ENCODE peak calls at places on chromosomes 3 and 15, in five cellular contexts. One of them, this sample, is unnamed.

GRCh38 chr15:62462268-62462667 is 297.2 kb upstream of the C2CD4B start:
- DNase-seq in stimulated activated CD8-positive, alpha-beta memory T cell treated with anti-CD3 and anti-CD28 coated beads, Interleukin-12 subunit alpha, Interleukin-12 subunit beta, amount 100 ng/mL, for 1 hour: no peak
- DNase-seq in effector CD4-positive, alpha-beta T cell: no peak
- DNase-seq in NT2/D1: no peak
- DNase-seq in left cardiac atrium: no peak
- DNase-seq in this sample: no peak

GRCh38 chr3:101279162-101279561 is 41.2 kb downstream of the IMPG2 start:
- DNase-seq in stimulated activated CD8-positive, alpha-beta memory T cell treated with anti-CD3 and anti-CD28 coated beads, Interleukin-12 subunit alpha, Interleukin-12 subunit beta, amount 100 ng/mL, for 1 hour: no peak
- DNase-seq in effector CD4-positive, alpha-beta T cell: no peak
- DNase-seq in NT2/D1: no peak
- DNase-seq in left cardiac atrium: no peak
- DNase-seq in this sample: no peak

GRCh38 chr3:42688016-42688415 is 2.7 kb downstream of the KLHL40 start:
- DNase-seq in stimulated activated CD8-positive, alpha-beta memory T cell treated with anti-CD3 and anti-CD28 coated beads, Interleukin-12 subunit alpha, Interleukin-12 subunit beta, amount 100 ng/mL, for 1 hour: no peak
- DNase-seq in effector CD4-positive, alpha-beta T cell: no peak
- DNase-seq in NT2/D1: no peak
- DNase-seq in left cardiac atrium: peak
- DNase-seq in this sample: no peak

GRCh38 chr3:10332481-10333358 is 11.8 kb upstream of the SEC13 start:
- DNase-seq in stimulated activated CD8-positive, alpha-beta memory T cell treated with anti-CD3 and anti-CD28 coated beads, Interleukin-12 subunit alpha, Interleukin-12 subunit beta, amount 100 ng/mL, for 1 hour: no peak
- DNase-seq in effector CD4-positive, alpha-beta T cell: no peak
- DNase-seq in NT2/D1: no peak
- DNase-seq in left cardiac atrium: no peak
- DNase-seq in this sample: no peak

GRCh38 chr15:38647683-38648082 is 83.1 kb upstream of the RASGRP1 start:
- DNase-seq in stimulated activated CD8-positive, alpha-beta memory T cell treated with anti-CD3 and anti-CD28 coated beads, Interleukin-12 subunit alpha, Interleukin-12 subunit beta, amount 100 ng/mL, for 1 hour: no peak
- DNase-seq in effector CD4-positive, alpha-beta T cell: no peak
- DNase-seq in NT2/D1: no peak
- DNase-seq in left cardiac atrium: no peak
- DNase-seq in this sample: no peak

GRCh38 chr15:87656373-87656772 is 600.2 kb downstream of the NTRK3 start:
- DNase-seq in stimulated activated CD8-positive, alpha-beta memory T cell treated with anti-CD3 and anti-CD28 coated beads, Interleukin-12 subunit alpha, Interleukin-12 subunit beta, amount 100 ng/mL, for 1 hour: no peak
- DNase-seq in effector CD4-positive, alpha-beta T cell: no peak
- DNase-seq in NT2/D1: no peak
- DNase-seq in left cardiac atrium: no peak
- DNase-seq in this sample: no peak

GRCh38 chr3:63167113-63167512 is 111.0 kb upstream of the SYNPR start:
- DNase-seq in stimulated activated CD8-positive, alpha-beta memory T cell treated with anti-CD3 and anti-CD28 coated beads, Interleukin-12 subunit alpha, Interleukin-12 subunit beta, amount 100 ng/mL, for 1 hour: no peak
- DNase-seq in effector CD4-positive, alpha-beta T cell: no peak
- DNase-seq in NT2/D1: peak
- DNase-seq in left cardiac atrium: no peak
- DNase-seq in this sample: no peak

GRCh38 chr15:60358935-60359672 is 38.7 kb downstream of the ANXA2 start:
- DNase-seq in stimulated activated CD8-positive, alpha-beta memory T cell treated with anti-CD3 and anti-CD28 coated beads, Interleukin-12 subunit alpha, Interleukin-12 subunit beta, amount 100 ng/mL, for 1 hour: no peak
- DNase-seq in effector CD4-positive, alpha-beta T cell: no peak
- DNase-seq in NT2/D1: no peak
- DNase-seq in left cardiac atrium: no peak
- DNase-seq in this sample: no peak

GRCh38 chr15:75043509-75044257 is 20.3 kb downstream of the PPCDC start:
- DNase-seq in stimulated activated CD8-positive, alpha-beta memory T cell treated with anti-CD3 and anti-CD28 coated beads, Interleukin-12 subunit alpha, Interleukin-12 subunit beta, amount 100 ng/mL, for 1 hour: no peak
- DNase-seq in effector CD4-positive, alpha-beta T cell: no peak
- DNase-seq in NT2/D1: no peak
- DNase-seq in left cardiac atrium: peak
- DNase-seq in this sample: no peak

GRCh38 chr15:86178845-86179244 is 99.2 kb downstream of the AGBL1 start:
- DNase-seq in stimulated activated CD8-positive, alpha-beta memory T cell treated with anti-CD3 and anti-CD28 coated beads, Interleukin-12 subunit alpha, Interleukin-12 subunit beta, amount 100 ng/mL, for 1 hour: no peak
- DNase-seq in effector CD4-positive, alpha-beta T cell: no peak
- DNase-seq in NT2/D1: peak
- DNase-seq in left cardiac atrium: no peak
- DNase-seq in this sample: no peak

GRCh38 chr15:28096720-28097431 is 2.2 kb downstream of the OCA2 start:
- DNase-seq in stimulated activated CD8-positive, alpha-beta memory T cell treated with anti-CD3 and anti-CD28 coated beads, Interleukin-12 subunit alpha, Interleukin-12 subunit beta, amount 100 ng/mL, for 1 hour: no peak
- DNase-seq in effector CD4-positive, alpha-beta T cell: no peak
- DNase-seq in NT2/D1: no peak
- DNase-seq in left cardiac atrium: no peak
- DNase-seq in this sample: no peak

GRCh38 chr3:54578417-54578816 is 349.4 kb downstream of the LRTM1 start:
- DNase-seq in stimulated activated CD8-positive, alpha-beta memory T cell treated with anti-CD3 and anti-CD28 coated beads, Interleukin-12 subunit alpha, Interleukin-12 subunit beta, amount 100 ng/mL, for 1 hour: no peak
- DNase-seq in effector CD4-positive, alpha-beta T cell: no peak
- DNase-seq in NT2/D1: no peak
- DNase-seq in left cardiac atrium: no peak
- DNase-seq in this sample: no peak

GRCh38 chr3:160667452-160667851 is 9.5 kb upstream of the ARL14 start:
- DNase-seq in stimulated activated CD8-positive, alpha-beta memory T cell treated with anti-CD3 and anti-CD28 coated beads, Interleukin-12 subunit alpha, Interleukin-12 subunit beta, amount 100 ng/mL, for 1 hour: no peak
- DNase-seq in effector CD4-positive, alpha-beta T cell: no peak
- DNase-seq in NT2/D1: no peak
- DNase-seq in left cardiac atrium: no peak
- DNase-seq in this sample: no peak

GRCh38 chr3:101311676-101312075 is 8.7 kb downstream of the IMPG2 start:
- DNase-seq in stimulated activated CD8-positive, alpha-beta memory T cell treated with anti-CD3 and anti-CD28 coated beads, Interleukin-12 subunit alpha, Interleukin-12 subunit beta, amount 100 ng/mL, for 1 hour: no peak
- DNase-seq in effector CD4-positive, alpha-beta T cell: no peak
- DNase-seq in NT2/D1: no peak
- DNase-seq in left cardiac atrium: no peak
- DNase-seq in this sample: no peak

GRCh38 chr3:79233431-79234060 is 534.3 kb downstream of the ROBO1 start:
- DNase-seq in stimulated activated CD8-positive, alpha-beta memory T cell treated with anti-CD3 and anti-CD28 coated beads, Interleukin-12 subunit alpha, Interleukin-12 subunit beta, amount 100 ng/mL, for 1 hour: no peak
- DNase-seq in effector CD4-positive, alpha-beta T cell: no peak
- DNase-seq in NT2/D1: peak
- DNase-seq in left cardiac atrium: no peak
- DNase-seq in this sample: no peak

GRCh38 chr3:68936855-68937254 is 4.5 kb upstream of the TAFA4 start:
- DNase-seq in stimulated activated CD8-positive, alpha-beta memory T cell treated with anti-CD3 and anti-CD28 coated beads, Interleukin-12 subunit alpha, Interleukin-12 subunit beta, amount 100 ng/mL, for 1 hour: no peak
- DNase-seq in effector CD4-positive, alpha-beta T cell: no peak
- DNase-seq in NT2/D1: no peak
- DNase-seq in left cardiac atrium: no peak
- DNase-seq in this sample: no peak

GRCh38 chr15:44729394-44729913 is 6.9 kb upstream of the TRIM69 start:
- DNase-seq in stimulated activated CD8-positive, alpha-beta memory T cell treated with anti-CD3 and anti-CD28 coated beads, Interleukin-12 subunit alpha, Interleukin-12 subunit beta, amount 100 ng/mL, for 1 hour: no peak
- DNase-seq in effector CD4-positive, alpha-beta T cell: no peak
- DNase-seq in NT2/D1: no peak
- DNase-seq in left cardiac atrium: peak
- DNase-seq in this sample: no peak

GRCh38 chr15:74978503-74978902 is 16.9 kb upstream of the SCAMP5 start:
- DNase-seq in stimulated activated CD8-positive, alpha-beta memory T cell treated with anti-CD3 and anti-CD28 coated beads, Interleukin-12 subunit alpha, Interleukin-12 subunit beta, amount 100 ng/mL, for 1 hour: no peak
- DNase-seq in effector CD4-positive, alpha-beta T cell: no peak
- DNase-seq in NT2/D1: no peak
- DNase-seq in left cardiac atrium: no peak
- DNase-seq in this sample: no peak

GRCh38 chr3:14306167-14306566 is 96.2 kb upstream of the SLC6A6 start:
- DNase-seq in stimulated activated CD8-positive, alpha-beta memory T cell treated with anti-CD3 and anti-CD28 coated beads, Interleukin-12 subunit alpha, Interleukin-12 subunit beta, amount 100 ng/mL, for 1 hour: no peak
- DNase-seq in effector CD4-positive, alpha-beta T cell: no peak
- DNase-seq in NT2/D1: no peak
- DNase-seq in left cardiac atrium: peak
- DNase-seq in this sample: no peak

GRCh38 chr3:46284981-46285683 is 42.9 kb downstream of the CCR3 start:
- DNase-seq in stimulated activated CD8-positive, alpha-beta memory T cell treated with anti-CD3 and anti-CD28 coated beads, Interleukin-12 subunit alpha, Interleukin-12 subunit beta, amount 100 ng/mL, for 1 hour: peak
- DNase-seq in effector CD4-positive, alpha-beta T cell: no peak
- DNase-seq in NT2/D1: no peak
- DNase-seq in left cardiac atrium: no peak
- DNase-seq in this sample: no peak

GRCh38 chr15:58396181-58396580 is 35.6 kb upstream of the LIPC start:
- DNase-seq in stimulated activated CD8-positive, alpha-beta memory T cell treated with anti-CD3 and anti-CD28 coated beads, Interleukin-12 subunit alpha, Interleukin-12 subunit beta, amount 100 ng/mL, for 1 hour: no peak
- DNase-seq in effector CD4-positive, alpha-beta T cell: no peak
- DNase-seq in NT2/D1: no peak
- DNase-seq in left cardiac atrium: no peak
- DNase-seq in this sample: no peak

GRCh38 chr3:3772920-3773319 is 26.3 kb upstream of the LRRN1 start:
- DNase-seq in stimulated activated CD8-positive, alpha-beta memory T cell treated with anti-CD3 and anti-CD28 coated beads, Interleukin-12 subunit alpha, Interleukin-12 subunit beta, amount 100 ng/mL, for 1 hour: no peak
- DNase-seq in effector CD4-positive, alpha-beta T cell: no peak
- DNase-seq in NT2/D1: no peak
- DNase-seq in left cardiac atrium: no peak
- DNase-seq in this sample: no peak

GRCh38 chr15:51629612-51630011 is 7.0 kb upstream of the DMXL2 start:
- DNase-seq in stimulated activated CD8-positive, alpha-beta memory T cell treated with anti-CD3 and anti-CD28 coated beads, Interleukin-12 subunit alpha, Interleukin-12 subunit beta, amount 100 ng/mL, for 1 hour: no peak
- DNase-seq in effector CD4-positive, alpha-beta T cell: no peak
- DNase-seq in NT2/D1: no peak
- DNase-seq in left cardiac atrium: no peak
- DNase-seq in this sample: no peak

GRCh38 chr15:90002428-90002844 is 1.3 kb downstream of the ZNF710 start:
- DNase-seq in stimulated activated CD8-positive, alpha-beta memory T cell treated with anti-CD3 and anti-CD28 coated beads, Interleukin-12 subunit alpha, Interleukin-12 subunit beta, amount 100 ng/mL, for 1 hour: no peak
- DNase-seq in effector CD4-positive, alpha-beta T cell: no peak
- DNase-seq in NT2/D1: no peak
- DNase-seq in left cardiac atrium: peak
- DNase-seq in this sample: peak

GRCh38 chr15:32042269-32042996 is 12.1 kb downstream of the CHRNA7 start:
- DNase-seq in stimulated activated CD8-positive, alpha-beta memory T cell treated with anti-CD3 and anti-CD28 coated beads, Interleukin-12 subunit alpha, Interleukin-12 subunit beta, amount 100 ng/mL, for 1 hour: no peak
- DNase-seq in effector CD4-positive, alpha-beta T cell: no peak
- DNase-seq in NT2/D1: no peak
- DNase-seq in left cardiac atrium: no peak
- DNase-seq in this sample: peak